ENCODE peak calls at places on chromosomes 3 and 15, in eight cellular contexts. One of them, this sample, is unnamed.

GRCh38 chr15:43517354-43518072 is at the start of gene MAP1A:
- DNase-seq in aorta: peak
- DNase-seq in effector memory CD4-positive, alpha-beta T cell: no peak
- DNase-seq in GM23248: peak
- DNase-seq in testis: peak
- DNase-seq in adrenal gland: no peak
- DNase-seq in ascending aorta: peak
- DNase-seq in A549: no peak
- DNase-seq in this sample: peak

GRCh38 chr15:75229191-75230015 is 27.7 kb downstream of the C15orf39 start:
- DNase-seq in aorta: peak
- DNase-seq in effector memory CD4-positive, alpha-beta T cell: no peak
- DNase-seq in GM23248: peak
- DNase-seq in testis: no peak
- DNase-seq in adrenal gland: no peak
- DNase-seq in ascending aorta: no peak
- DNase-seq in A549: no peak
- DNase-seq in this sample: no peak

GRCh38 chr15:55372701-55373440 is 35.3 kb downstream of the CCPG1 start:
- DNase-seq in aorta: no peak
- DNase-seq in effector memory CD4-positive, alpha-beta T cell: no peak
- DNase-seq in GM23248: no peak
- DNase-seq in testis: no peak
- DNase-seq in adrenal gland: no peak
- DNase-seq in ascending aorta: no peak
- DNase-seq in A549: no peak
- DNase-seq in this sample: no peak

GRCh38 chr15:34362047-34362773 is 4.8 kb downstream of the LPCAT4 start:
- DNase-seq in aorta: no peak
- DNase-seq in effector memory CD4-positive, alpha-beta T cell: no peak
- DNase-seq in GM23248: no peak
- DNase-seq in testis: no peak
- DNase-seq in adrenal gland: no peak
- DNase-seq in ascending aorta: no peak
- DNase-seq in A549: no peak
- DNase-seq in this sample: no peak

GRCh38 chr3:172343117-172343516 is 105.1 kb downstream of the GHSR start:
- DNase-seq in aorta: no peak
- DNase-seq in effector memory CD4-positive, alpha-beta T cell: no peak
- DNase-seq in GM23248: no peak
- DNase-seq in testis: no peak
- DNase-seq in adrenal gland: no peak
- DNase-seq in ascending aorta: no peak
- DNase-seq in A549: no peak
- DNase-seq in this sample: no peak

GRCh38 chr3:129934234-129935123 is 40.0 kb upstream of the TRH start:
- DNase-seq in aorta: no peak
- DNase-seq in effector memory CD4-positive, alpha-beta T cell: no peak
- DNase-seq in GM23248: peak
- DNase-seq in testis: peak
- DNase-seq in adrenal gland: peak
- DNase-seq in ascending aorta: no peak
- DNase-seq in A549: peak
- DNase-seq in this sample: peak

GRCh38 chr3:58617338-58617761 is 40.2 kb upstream of the FAM107A start:
- DNase-seq in aorta: no peak
- DNase-seq in effector memory CD4-positive, alpha-beta T cell: no peak
- DNase-seq in GM23248: no peak
- DNase-seq in testis: peak
- DNase-seq in adrenal gland: no peak
- DNase-seq in ascending aorta: no peak
- DNase-seq in A549: no peak
- DNase-seq in this sample: peak

GRCh38 chr3:109112946-109113345 is 5.0 kb downstream of the MORC1 start:
- DNase-seq in aorta: no peak
- DNase-seq in effector memory CD4-positive, alpha-beta T cell: no peak
- DNase-seq in GM23248: no peak
- DNase-seq in testis: peak
- DNase-seq in adrenal gland: no peak
- DNase-seq in ascending aorta: no peak
- DNase-seq in A549: no peak
- DNase-seq in this sample: no peak

GRCh38 chr3:100682854-100683760 is 26.2 kb upstream of the TFG start:
- DNase-seq in aorta: no peak
- DNase-seq in effector memory CD4-positive, alpha-beta T cell: no peak
- DNase-seq in GM23248: no peak
- DNase-seq in testis: no peak
- DNase-seq in adrenal gland: no peak
- DNase-seq in ascending aorta: no peak
- DNase-seq in A549: no peak
- DNase-seq in this sample: peak

GRCh38 chr3:73404450-73404849 is 220.3 kb downstream of the PDZRN3 start:
- DNase-seq in aorta: no peak
- DNase-seq in effector memory CD4-positive, alpha-beta T cell: no peak
- DNase-seq in GM23248: no peak
- DNase-seq in testis: no peak
- DNase-seq in adrenal gland: no peak
- DNase-seq in ascending aorta: no peak
- DNase-seq in A549: no peak
- DNase-seq in this sample: no peak

GRCh38 chr3:73401616-73402265 is 223.0 kb downstream of the PDZRN3 start:
- DNase-seq in aorta: no peak
- DNase-seq in effector memory CD4-positive, alpha-beta T cell: no peak
- DNase-seq in GM23248: peak
- DNase-seq in testis: no peak
- DNase-seq in adrenal gland: peak
- DNase-seq in ascending aorta: no peak
- DNase-seq in A549: no peak
- DNase-seq in this sample: no peak

GRCh38 chr3:73407572-73407971 is 217.2 kb downstream of the PDZRN3 start:
- DNase-seq in aorta: no peak
- DNase-seq in effector memory CD4-positive, alpha-beta T cell: no peak
- DNase-seq in GM23248: no peak
- DNase-seq in testis: no peak
- DNase-seq in adrenal gland: no peak
- DNase-seq in ascending aorta: no peak
- DNase-seq in A549: no peak
- DNase-seq in this sample: no peak

GRCh38 chr3:73405853-73406252 is 218.9 kb downstream of the PDZRN3 start:
- DNase-seq in aorta: no peak
- DNase-seq in effector memory CD4-positive, alpha-beta T cell: no peak
- DNase-seq in GM23248: peak
- DNase-seq in testis: no peak
- DNase-seq in adrenal gland: peak
- DNase-seq in ascending aorta: no peak
- DNase-seq in A549: no peak
- DNase-seq in this sample: no peak

GRCh38 chr3:73405000-73405399 is 219.7 kb downstream of the PDZRN3 start:
- DNase-seq in aorta: no peak
- DNase-seq in effector memory CD4-positive, alpha-beta T cell: no peak
- DNase-seq in GM23248: no peak
- DNase-seq in testis: no peak
- DNase-seq in adrenal gland: no peak
- DNase-seq in ascending aorta: no peak
- DNase-seq in A549: no peak
- DNase-seq in this sample: no peak
- H3K27ac ChIP-seq in aorta: no peak
- H3K27ac ChIP-seq in effector memory CD4-positive, alpha-beta T cell: no peak
- H3K27ac ChIP-seq in GM23248: no peak
- H3K27ac ChIP-seq in testis: no peak
- H3K27ac ChIP-seq in adrenal gland: no peak
- H3K27ac ChIP-seq in ascending aorta: no peak
- H3K27ac ChIP-seq in A549: no peak
- H3K27ac ChIP-seq in this sample: no peak

DNA sequence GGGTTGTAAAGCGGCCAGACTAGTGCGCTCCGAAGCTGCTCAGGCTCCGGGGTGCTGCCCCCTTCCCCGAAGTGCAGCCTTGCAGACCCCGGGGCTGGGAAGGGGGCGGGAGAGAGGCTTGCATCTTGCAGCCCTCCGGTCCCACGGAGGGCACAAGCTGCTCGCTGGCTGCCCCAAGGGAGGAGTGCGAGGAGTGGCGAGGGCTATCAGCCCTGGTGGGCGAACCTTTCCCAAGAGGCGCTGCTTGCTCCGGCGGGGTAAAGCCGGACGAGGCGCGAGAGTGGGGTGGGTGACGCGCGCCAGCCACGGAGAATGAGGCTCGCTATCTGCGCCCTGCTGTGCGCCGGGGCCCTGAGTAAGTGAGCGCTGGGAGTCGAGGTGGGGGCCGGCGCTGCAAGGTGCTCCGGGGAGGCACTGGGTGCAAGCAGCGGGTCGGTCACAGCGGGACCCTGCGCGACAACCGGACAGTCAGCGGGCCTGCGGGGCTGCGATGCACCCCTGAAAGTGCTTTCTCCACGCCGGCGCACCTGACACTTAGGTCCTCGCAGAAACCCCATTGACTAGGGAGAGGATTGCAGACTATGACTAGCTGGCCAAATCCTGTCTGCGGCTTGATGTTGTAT is 12.7 kb upstream of the TOPBP1 start:
- DNase-seq in aorta: no peak
- DNase-seq in effector memory CD4-positive, alpha-beta T cell: no peak
- DNase-seq in GM23248: peak
- DNase-seq in testis: no peak
- DNase-seq in adrenal gland: no peak
- DNase-seq in ascending aorta: no peak
- DNase-seq in A549: no peak
- DNase-seq in this sample: no peak
- H3K4me3 ChIP-seq in aorta: no peak
- H3K4me3 ChIP-seq in effector memory CD4-positive, alpha-beta T cell: no peak
- H3K4me3 ChIP-seq in GM23248: no peak
- H3K4me3 ChIP-seq in testis: peak
- H3K4me3 ChIP-seq in adrenal gland: no peak
- H3K4me3 ChIP-seq in ascending aorta: no peak
- H3K4me3 ChIP-seq in A549: no peak
- H3K4me3 ChIP-seq in this sample: no peak

GRCh38 chr3:190306026-190306425 is 16.2 kb downstream of the CLDN1 start:
- DNase-seq in aorta: no peak
- DNase-seq in effector memory CD4-positive, alpha-beta T cell: no peak
- DNase-seq in GM23248: no peak
- DNase-seq in testis: no peak
- DNase-seq in adrenal gland: no peak
- DNase-seq in ascending aorta: no peak
- DNase-seq in A549: no peak
- DNase-seq in this sample: no peak

GRCh38 chr3:190305406-190305805 is 16.8 kb downstream of the CLDN1 start:
- DNase-seq in aorta: no peak
- DNase-seq in effector memory CD4-positive, alpha-beta T cell: no peak
- DNase-seq in GM23248: peak
- DNase-seq in testis: no peak
- DNase-seq in adrenal gland: peak
- DNase-seq in ascending aorta: no peak
- DNase-seq in A549: no peak
- DNase-seq in this sample: no peak

GRCh38 chr3:190308154-190308553 is 14.1 kb downstream of the CLDN1 start:
- DNase-seq in aorta: no peak
- DNase-seq in effector memory CD4-positive, alpha-beta T cell: no peak
- DNase-seq in GM23248: no peak
- DNase-seq in testis: no peak
- DNase-seq in adrenal gland: no peak
- DNase-seq in ascending aorta: no peak
- DNase-seq in A549: no peak
- DNase-seq in this sample: no peak

GRCh38 chr3:190307164-190307545 is 15.1 kb downstream of the CLDN1 start:
- DNase-seq in aorta: no peak
- DNase-seq in effector memory CD4-positive, alpha-beta T cell: no peak
- DNase-seq in GM23248: no peak
- DNase-seq in testis: no peak
- DNase-seq in adrenal gland: no peak
- DNase-seq in ascending aorta: no peak
- DNase-seq in A549: peak
- DNase-seq in this sample: no peak

GRCh38 chr3:190306513-190307163 is 15.6 kb downstream of the CLDN1 start:
- DNase-seq in aorta: no peak
- DNase-seq in effector memory CD4-positive, alpha-beta T cell: no peak
- DNase-seq in GM23248: peak
- DNase-seq in testis: no peak
- DNase-seq in adrenal gland: peak
- DNase-seq in ascending aorta: no peak
- DNase-seq in A549: peak
- DNase-seq in this sample: no peak
- H3K27ac ChIP-seq in aorta: no peak
- H3K27ac ChIP-seq in effector memory CD4-positive, alpha-beta T cell: no peak
- H3K27ac ChIP-seq in GM23248: no peak
- H3K27ac ChIP-seq in testis: no peak
- H3K27ac ChIP-seq in adrenal gland: no peak
- H3K27ac ChIP-seq in ascending aorta: no peak
- H3K27ac ChIP-seq in A549: peak
- H3K27ac ChIP-seq in this sample: no peak

GRCh38 chr3:50337175-50337861 is 3.3 kb downstream of the RASSF1 start:
- DNase-seq in aorta: peak
- DNase-seq in effector memory CD4-positive, alpha-beta T cell: peak
- DNase-seq in GM23248: peak
- DNase-seq in testis: peak
- DNase-seq in adrenal gland: peak
- DNase-seq in ascending aorta: peak
- DNase-seq in A549: peak
- DNase-seq in this sample: peak

GRCh38 chr3:50340404-50341329 is at the start of gene RASSF1:
- DNase-seq in aorta: peak
- DNase-seq in effector memory CD4-positive, alpha-beta T cell: peak
- DNase-seq in GM23248: peak
- DNase-seq in testis: peak
- DNase-seq in adrenal gland: peak
- DNase-seq in ascending aorta: peak
- DNase-seq in A549: no peak
- DNase-seq in this sample: peak

GRCh38 chr3:50341537-50341936 is 901 bp upstream of the RASSF1 start:
- DNase-seq in aorta: no peak
- DNase-seq in effector memory CD4-positive, alpha-beta T cell: no peak
- DNase-seq in GM23248: no peak
- DNase-seq in testis: no peak
- DNase-seq in adrenal gland: no peak
- DNase-seq in ascending aorta: no peak
- DNase-seq in A549: no peak
- DNase-seq in this sample: no peak

GRCh38 chr3:50338989-50339388 is 1.6 kb downstream of the RASSF1 start:
- DNase-seq in aorta: no peak
- DNase-seq in effector memory CD4-positive, alpha-beta T cell: no peak
- DNase-seq in GM23248: peak
- DNase-seq in testis: no peak
- DNase-seq in adrenal gland: no peak
- DNase-seq in ascending aorta: no peak
- DNase-seq in A549: no peak
- DNase-seq in this sample: no peak

DNA sequence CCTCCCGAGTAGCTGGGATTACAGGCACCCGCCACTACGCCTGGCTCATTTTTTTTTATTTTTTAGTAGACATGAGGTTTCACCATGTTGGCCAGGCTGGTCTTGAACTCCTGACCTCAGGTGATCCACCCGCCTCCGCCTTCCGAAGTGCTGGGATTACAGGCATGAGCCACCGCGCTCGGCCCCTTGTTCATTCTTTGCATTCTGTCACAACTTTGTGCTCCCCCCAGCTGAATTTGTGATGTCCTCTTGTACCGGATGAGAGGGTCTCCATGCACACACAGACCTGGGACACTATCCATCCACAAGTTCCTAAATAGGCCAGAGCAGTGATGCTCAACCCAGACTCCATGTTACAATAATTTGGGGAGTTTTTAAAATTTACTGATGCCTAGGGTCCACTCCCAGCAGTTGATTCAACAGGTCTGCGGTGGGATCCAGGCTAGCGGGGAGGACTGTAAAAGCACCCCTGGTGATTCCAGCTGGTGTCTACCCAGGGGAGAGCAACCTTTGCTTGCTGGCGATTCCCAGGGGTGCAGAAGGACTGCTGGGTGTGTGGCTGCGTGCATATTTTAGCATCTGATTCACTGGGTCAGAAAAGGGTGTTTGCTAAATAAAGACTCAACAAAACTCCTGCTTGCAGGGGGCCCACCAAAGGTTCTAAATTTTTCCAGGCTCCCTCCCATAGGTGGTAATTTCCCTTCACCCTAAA is 995 bp downstream of the RASSF1 start:
- DNase-seq in aorta: no peak
- DNase-seq in effector memory CD4-positive, alpha-beta T cell: no peak
- DNase-seq in GM23248: peak
- DNase-seq in testis: no peak
- DNase-seq in adrenal gland: no peak
- DNase-seq in ascending aorta: no peak
- DNase-seq in A549: no peak
- DNase-seq in this sample: no peak
- H3K4me3 ChIP-seq in aorta: peak
- H3K4me3 ChIP-seq in effector memory CD4-positive, alpha-beta T cell: peak
- H3K4me3 ChIP-seq in GM23248: peak
- H3K4me3 ChIP-seq in testis: peak
- H3K4me3 ChIP-seq in adrenal gland: no peak
- H3K4me3 ChIP-seq in ascending aorta: peak
- H3K4me3 ChIP-seq in A549: no peak
- H3K4me3 ChIP-seq in this sample: no peak